ENCODE peak calls at places on chromosomes 1 and 21, in four cellular contexts. V is psoas muscle, G is body of pancreas, C is GM23338. K is an unnamed sample. For H3K4me1, the result is how much of the 10 kb centered on the place peaks cover.

GRCh38 chr1:229440821-229441537 is 7.1 kb upstream of the ACTA1 start:
- DNase-seq in V (no peak), G (no peak), C (no peak), K (peak)

GRCh38 chr1:248906741-248907661 is 966 bp downstream of the PGBD2 start:
- DNase-seq in V (no peak), G (peak), C (peak), K (peak)

GRCh38 chr1:94481473-94481933 is 60.1 kb downstream of the F3 start:
- DNase-seq in V (peak), G (peak), C (peak), K (peak)

GRCh38 chr1:19946331-19946751 is 22.9 kb upstream of the PLA2G2E start:
- DNase-seq in V (no peak), G (no peak), C (no peak), K (no peak)

GRCh38 chr1:46394108-46394871 is at the start of gene FAAH:
- DNase-seq in V (peak), G (peak), C (peak), K (peak)

GRCh38 chr1:18900303-18900841 is 2.0 kb downstream of the ALDH4A1 start:
- DNase-seq in V (no peak), G (no peak), C (no peak), K (no peak)

GRCh38 chr1:9906466-9906865 is 3.6 kb downstream of the CTNNBIP1 start:
- DNase-seq in V (no peak), G (no peak), C (no peak), K (no peak)

GRCh38 chr1:98101364-98101763 is 180.5 kb upstream of the DPYD start:
- DNase-seq in V (no peak), G (no peak), C (no peak), K (no peak)

GRCh38 chr1:76951185-76951584 is 83.9 kb downstream of the ST6GALNAC5 start:
- DNase-seq in V (no peak), G (no peak), C (no peak), K (peak)

GRCh38 chr1:45492691-45493090 is 1.7 kb upstream of the TESK2 start:
- DNase-seq in V (no peak), G (no peak), C (no peak), K (no peak)

GRCh38 chr1:228865613-228866320 is 130.5 kb downstream of the RHOU start:
- DNase-seq in V (no peak), G (no peak), C (no peak), K (no peak)

GRCh38 chr1:181179980-181180964 is 91.8 kb downstream of the IER5 start:
- DNase-seq in V (peak), G (peak), C (peak), K (peak)

GRCh38 chr1:228410671-228411070 is 4.0 kb upstream of the TRIM11 start:
- DNase-seq in V (no peak), G (no peak), C (peak), K (no peak)

GRCh38 chr1:53388963-53389362 is 61.1 kb upstream of the LRP8 start:
- DNase-seq in V (peak), G (no peak), C (no peak), K (no peak)

GRCh38 chr1:150596095-150596892 is 16.9 kb upstream of the MCL1 start:
- DNase-seq in V (no peak), G (no peak), C (no peak), K (peak)

GRCh38 chr1:157819886-157820285 is at the start of gene FCRL1:
- DNase-seq in V (no peak), G (no peak), C (no peak), K (no peak)

GRCh38 chr1:39617488-39618049 is 21.9 kb downstream of the HEYL start:
- DNase-seq in V (no peak), G (no peak), C (no peak), K (no peak)

GRCh38 chr1:223512016-223512415 is 118.8 kb downstream of the CCDC185 start:
- DNase-seq in V (no peak), G (no peak), C (no peak), K (no peak)

GRCh38 chr1:21149430-21149861 is 27.3 kb downstream of the EIF4G3 start:
- DNase-seq in V (no peak), G (peak), C (no peak), K (peak)

GRCh38 chr1:186739515-186739914 is 59.3 kb upstream of the PTGS2 start:
- DNase-seq in V (no peak), G (no peak), C (no peak), K (no peak)

GRCh38 chr1:67338642-67339041 is 31.0 kb downstream of the IL12RB2 start:
- DNase-seq in V (no peak), G (no peak), C (no peak), K (peak)

GRCh38 chr21:35265170-35265877 is 216.2 kb upstream of the RUNX1 start:
- DNase-seq in V (no peak), G (no peak), C (no peak), K (peak)

GRCh38 chr1:4561213-4561612 is 93.2 kb upstream of the AJAP1 start:
- DNase-seq in V (no peak), G (no peak), C (no peak), K (no peak)

GRCh38 chr1:46364612-46365011 is 24.0 kb downstream of the NSUN4 start:
- DNase-seq in V (no peak), G (no peak), C (no peak), K (peak)

GRCh38 chr1:84780000-84780716 is 89.9 kb upstream of the SSX2IP start:
- DNase-seq in V (no peak), G (no peak), C (no peak), K (peak)

GRCh38 chr1:151935154-151935553 is 25.8 kb upstream of the THEM4 start:
- DNase-seq in V (no peak), G (no peak), C (peak), K (no peak)

GRCh38 chr1:9892563-9893528 is 17.2 kb downstream of the CTNNBIP1 start:
- DNase-seq in V (no peak), G (peak), C (no peak), K (peak)

GRCh38 chr1:50977575-50978143 is 7.6 kb downstream of the CDKN2C start:
- DNase-seq in V (peak), G (peak), C (peak), K (peak)

GRCh38 chr1:19123837-19124236 is 86.2 kb downstream of the UBR4 start:
- DNase-seq in V (no peak), G (no peak), C (no peak), K (no peak)

GRCh38 chr21:45971487-45972352 is 9.8 kb upstream of the COL6A1 start:
- DNase-seq in V (peak), G (no peak), C (peak), K (peak)

GRCh38 chr21:40531421-40531820 is 315.5 kb downstream of the DSCAM start:
- DNase-seq in V (no peak), G (no peak), C (peak), K (no peak)

GRCh38 chr21:44390886-44391285 is 37.5 kb downstream of the TRPM2 start:
- DNase-seq in V (no peak), G (no peak), C (no peak), K (no peak)

GRCh38 chr21:31273278-31273677 is 70.8 kb downstream of the TIAM1 start:
- DNase-seq in V (no peak), G (no peak), C (no peak), K (no peak)

GRCh38 chr1:45187735-45188134 is 18.7 kb downstream of the ZSWIM5 start:
- DNase-seq in V (no peak), G (no peak), C (no peak), K (peak)

GRCh38 chr1:66413139-66413755 is 120.7 kb upstream of the SGIP1 start:
- DNase-seq in V (no peak), G (no peak), C (no peak), K (no peak)

GRCh38 chr1:245598524-245599310 is 443.9 kb downstream of the KIF26B start:
- DNase-seq in V (no peak), G (no peak), C (no peak), K (peak)

GRCh38 chr1:38433097-38433722 is 386.6 kb upstream of the POU3F1 start:
- DNase-seq in V (no peak), G (no peak), C (no peak), K (no peak)

GRCh38 chr1:3469104-3469848 is 14.8 kb downstream of the ARHGEF16 start:
- DNase-seq in V (no peak), G (no peak), C (no peak), K (no peak)

GRCh38 chr1:118333601-118334241 is 148.7 kb upstream of the SPAG17 start:
- DNase-seq in V (no peak), G (no peak), C (peak), K (no peak)

DNA sequence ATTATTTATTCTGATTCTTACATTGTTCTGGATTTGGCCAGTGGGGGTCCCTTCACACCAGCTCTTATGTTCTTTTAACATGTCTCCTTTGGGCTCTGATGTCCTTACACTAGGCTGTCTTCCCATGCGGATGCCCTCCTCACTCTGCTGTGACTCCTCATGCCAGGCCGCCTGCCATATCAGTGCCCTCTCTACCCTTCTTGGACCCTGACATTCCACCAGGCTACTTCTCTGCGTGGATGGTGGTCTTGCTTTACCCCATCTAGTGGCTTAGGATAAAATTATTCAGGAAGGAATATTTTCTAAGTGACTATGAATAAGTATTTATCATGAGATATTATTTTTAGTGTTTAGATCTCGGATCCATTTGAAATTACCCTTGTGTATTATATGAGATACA is 21.2 kb downstream of the ATF6 start:
- DNase-seq in V (no peak), G (no peak), C (no peak), K (no peak)
- H3K4me1 ChIP-seq in V (under half), G (under half), C (under half), K (under half)

DNA sequence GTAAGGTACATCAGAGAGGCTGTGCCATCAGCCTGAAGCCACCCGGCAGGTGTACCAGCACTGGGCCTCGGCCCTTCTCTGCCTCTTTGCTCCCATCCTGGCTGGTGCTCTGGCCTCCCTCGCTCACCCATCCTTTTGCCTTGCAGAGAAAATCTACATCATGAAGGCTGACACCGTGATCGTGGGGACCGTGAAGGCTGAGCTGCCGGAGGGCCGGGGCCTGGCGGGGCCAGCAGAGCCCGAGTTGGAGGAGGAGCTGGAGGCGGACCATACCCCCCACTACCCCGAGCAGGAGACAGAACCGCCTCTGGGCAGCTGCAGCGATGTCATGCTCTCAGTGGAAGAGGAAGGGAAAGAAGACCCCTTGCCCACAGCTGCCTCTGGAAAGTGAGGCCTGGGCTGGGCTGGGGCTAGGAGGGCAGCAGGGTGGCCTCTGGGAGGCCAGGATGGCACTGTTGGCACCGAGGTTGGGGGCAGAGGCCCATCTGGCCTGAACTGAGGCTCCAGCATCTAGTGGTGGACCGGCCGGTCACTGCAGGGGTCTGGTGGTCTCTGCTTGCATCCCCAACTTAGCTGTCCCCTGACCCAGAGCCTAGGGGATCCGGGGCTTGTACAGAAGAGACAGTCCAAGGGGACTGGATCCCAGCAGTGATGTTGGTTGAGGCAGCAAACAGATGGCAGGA is 24.5 kb upstream of the TNFRSF1B start:
- DNase-seq in V (no peak), G (no peak), C (no peak), K (no peak)
- H3K4me1 ChIP-seq in V (under half), G (under half), C (under half), K (under half)

DNA sequence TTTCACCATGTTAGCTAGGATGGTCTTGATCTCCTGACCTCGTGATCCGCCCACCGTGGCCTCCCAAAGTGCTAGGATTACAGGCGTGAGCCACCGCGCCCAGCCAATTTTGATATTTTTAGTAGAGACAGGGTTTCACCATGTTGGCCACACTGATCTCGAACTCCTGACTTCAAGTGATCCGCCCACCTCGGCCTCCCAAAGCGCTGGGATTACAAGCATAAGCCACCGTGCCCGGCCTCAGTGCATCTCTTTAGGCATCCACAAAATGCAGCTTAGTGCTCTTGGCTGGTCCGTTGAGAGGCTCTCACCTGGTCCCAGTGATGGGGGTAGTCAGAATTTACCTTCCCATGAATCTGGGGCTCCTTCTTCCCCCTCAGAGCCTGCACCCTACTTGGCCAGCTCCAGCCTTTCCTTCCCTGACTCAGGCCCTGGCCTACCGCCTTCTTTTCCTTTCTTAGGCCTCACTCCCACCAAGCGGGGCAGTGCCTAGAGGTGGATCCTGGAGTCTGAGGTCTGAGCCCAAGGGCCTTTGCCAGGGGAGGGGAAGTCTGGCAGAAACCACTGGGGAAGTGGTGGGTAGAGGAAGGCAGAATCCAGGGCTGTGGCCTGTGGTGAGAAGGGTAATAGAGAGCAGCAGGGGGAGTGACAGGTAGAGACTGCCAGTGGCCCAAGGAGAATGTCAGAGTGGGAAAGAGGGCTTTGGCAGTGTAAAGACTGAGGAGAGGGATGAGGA is 3.7 kb downstream of the LENEP start:
- DNase-seq in V (peak), G (no peak), C (no peak), K (no peak)
- H3K4me1 ChIP-seq in V (under half), G (under half), C (under half), K (under half)

GRCh38 chr1:42942444-42942843 is 16.2 kb downstream of the SLC2A1 start:
- DNase-seq in V (peak), G (no peak), C (no peak), K (no peak)

GRCh38 chr1:42943728-42944127 is 14.9 kb downstream of the SLC2A1 start:
- DNase-seq in V (no peak), G (no peak), C (no peak), K (no peak)

GRCh38 chr1:42941640-42942330 is 16.9 kb downstream of the SLC2A1 start:
- DNase-seq in V (peak), G (peak), C (no peak), K (peak)

GRCh38 chr1:42944207-42944928 is 14.3 kb downstream of the SLC2A1 start:
- DNase-seq in V (no peak), G (peak), C (no peak), K (no peak)

GRCh38 chr1:42943166-42943565 is 15.5 kb downstream of the SLC2A1 start:
- DNase-seq in V (no peak), G (peak), C (no peak), K (no peak)
- H3K4me1 ChIP-seq in V (under half), G (half or more), C (under half), K (under half)

K was measured in GM23248.